ENCODE peak calls at places on chromosomes 12 and 14, in six cellular contexts. L is effector memory CD4-positive, alpha-beta T cell; Y is kidney tubule cell; H is RPMI7951; B is activated T-helper 1 cell treated with Interleukin-2 at 50 U/mL for 16 hours; W is stimulated activated CD4-positive, alpha-beta T cell treated with anti-CD3 and anti-CD28 coated beads, Interleukin-4, amount 100 ng/mL, for 1 hour. J is an unnamed sample.

GRCh38 chr12:45725631-45726593 is 3.6 kb upstream of the ARID2 start:
- DNase-seq in L (no peak), Y (peak), H (peak), B (no peak), W (no peak), J (peak)

GRCh38 chr12:28217805-28218204 is 27.5 kb downstream of the CCDC91 start:
- DNase-seq in L (no peak), Y (no peak), H (no peak), B (no peak), W (no peak), J (no peak)

GRCh38 chr12:65859519-65859918 is 35.2 kb downstream of the HMGA2 start:
- DNase-seq in L (no peak), Y (no peak), H (no peak), B (no peak), W (no peak), J (no peak)

GRCh38 chr14:50943261-50943942 is 881 bp downstream of the PYGL start:
- DNase-seq in L (no peak), Y (peak), H (no peak), B (no peak), W (no peak), J (no peak)

GRCh38 chr12:132171293-132171967 is 27.2 kb downstream of the NOC4L start:
- DNase-seq in L (no peak), Y (no peak), H (no peak), B (no peak), W (no peak), J (no peak)

GRCh38 chr14:34078117-34078743 is 127.4 kb upstream of the EGLN3 start:
- DNase-seq in L (no peak), Y (peak), H (no peak), B (no peak), W (no peak), J (no peak)

GRCh38 chr12:74111688-74112360 is 425.8 kb upstream of the ATXN7L3B start:
- DNase-seq in L (no peak), Y (peak), H (no peak), B (no peak), W (no peak), J (peak)

GRCh38 chr12:100138048-100138907 is 4.4 kb downstream of the BLTP3B start:
- DNase-seq in L (no peak), Y (peak), H (peak), B (no peak), W (no peak), J (peak)

GRCh38 chr14:35387713-35388579 is 16.6 kb downstream of the NFKBIA start:
- DNase-seq in L (no peak), Y (no peak), H (no peak), B (no peak), W (no peak), J (no peak)

GRCh38 chr14:59026086-59026485 is 162.4 kb upstream of the DAAM1 start:
- DNase-seq in L (no peak), Y (no peak), H (peak), B (no peak), W (no peak), J (no peak)

GRCh38 chr12:27176765-27177164 is 67.3 kb upstream of the STK38L start:
- DNase-seq in L (no peak), Y (peak), H (peak), B (no peak), W (peak), J (peak)

GRCh38 chr14:54975856-54976255 is 51.0 kb downstream of the WDHD1 start:
- DNase-seq in L (no peak), Y (no peak), H (peak), B (no peak), W (no peak), J (no peak)

GRCh38 chr14:103140316-103141109 is 17.3 kb downstream of the TNFAIP2 start:
- DNase-seq in L (no peak), Y (peak), H (peak), B (no peak), W (no peak), J (peak)

GRCh38 chr14:34036319-34036761 is 85.5 kb upstream of the EGLN3 start:
- DNase-seq in L (no peak), Y (no peak), H (no peak), B (no peak), W (no peak), J (no peak)

GRCh38 chr14:51216602-51217001 is 23.4 kb upstream of the TMX1 start:
- DNase-seq in L (no peak), Y (no peak), H (no peak), B (no peak), W (no peak), J (no peak)

GRCh38 chr12:31659087-31659942 is at the start of gene ETFBKMT:
- DNase-seq in L (peak), Y (peak), H (peak), B (peak), W (peak), J (peak)

GRCh38 chr14:24690492-24690891 is 56.5 kb upstream of the GZMB start:
- DNase-seq in L (no peak), Y (no peak), H (no peak), B (no peak), W (no peak), J (no peak)

GRCh38 chr12:113724703-113725556 is 241.2 kb downstream of the RBM19 start:
- DNase-seq in L (no peak), Y (no peak), H (no peak), B (no peak), W (no peak), J (no peak)

GRCh38 chr12:75878382-75878720 is 153.2 kb downstream of the PHLDA1 start:
- DNase-seq in L (no peak), Y (peak), H (peak), B (no peak), W (no peak), J (peak)

GRCh38 chr12:56300644-56301464 is 724 bp upstream of the CS start:
- DNase-seq in L (no peak), Y (no peak), H (no peak), B (no peak), W (no peak), J (no peak)

GRCh38 chr14:27372771-27373170 is 774.9 kb upstream of the NOVA1 start:
- DNase-seq in L (no peak), Y (peak), H (no peak), B (no peak), W (no peak), J (no peak)

GRCh38 chr12:89389755-89390661 is 37.7 kb upstream of the DUSP6 start:
- DNase-seq in L (no peak), Y (peak), H (no peak), B (no peak), W (no peak), J (no peak)

GRCh38 chr12:25328082-25328712 is 77.5 kb upstream of the KRAS start:
- DNase-seq in L (no peak), Y (peak), H (no peak), B (no peak), W (no peak), J (peak)

GRCh38 chr12:124480469-124481256 is 86.7 kb downstream of the NCOR2 start:
- DNase-seq in L (no peak), Y (peak), H (peak), B (no peak), W (peak), J (peak)

GRCh38 chr14:53845813-53846693 is 110.6 kb downstream of the BMP4 start:
- DNase-seq in L (no peak), Y (peak), H (no peak), B (no peak), W (no peak), J (no peak)

GRCh38 chr12:613996-614726 is 49.1 kb downstream of the NINJ2 start:
- DNase-seq in L (no peak), Y (no peak), H (peak), B (no peak), W (peak), J (no peak)

GRCh38 chr14:94697773-94698556 is 71.9 kb downstream of the GSC start:
- DNase-seq in L (no peak), Y (peak), H (no peak), B (no peak), W (no peak), J (no peak)

GRCh38 chr12:76455582-76456345 is 103.8 kb downstream of the OSBPL8 start:
- DNase-seq in L (no peak), Y (peak), H (peak), B (no peak), W (no peak), J (peak)

GRCh38 chr12:122142857-122143256 is 31.2 kb downstream of the IL31 start:
- DNase-seq in L (no peak), Y (no peak), H (no peak), B (no peak), W (no peak), J (no peak)

J was measured in mammary epithelial cell.